ENCODE peak calls at places on chromosome 21, in eight cellular contexts. N is activated effector memory CD4-positive, alpha-beta T cell treated with anti-CD3 and anti-CD28 coated beads, Interleukin-2, amount 50 U/mL, for 16 hours; I is MCF 10A; M is prostate gland; O is keratinocyte; Y is Right ventricle myocardium superior; L is occipital lobe; Z is activated T-helper 1 cell treated with anti-CD3 and anti-CD28 coated beads, Interleukin-2, amount 50 U/mL, for 16 hours. C is an unnamed sample.

GRCh38 chr21:25396135-25396711 is 211.1 kb downstream of the MRPL39 start:
- DNase-seq in O (no peak), N (peak; percentile 86), Y (no peak), L (no peak), Z (peak; percentile 44), M (no peak), I (no peak), C (no peak)

GRCh38 chr21:30168086-30168485 is 1.5 kb upstream of the CLDN17 start:
- DNase-seq in O (no peak), Y (no peak), I (no peak), M (no peak), Z (no peak), L (no peak), N (no peak), C (no peak)

GRCh38 chr21:33657124-33657842 is 15.0 kb downstream of the ITSN1 start:
- DNase-seq in Z (no peak), Y (no peak), O (no peak), N (no peak), I (no peak), M (no peak), L (no peak), C (no peak)

GRCh38 chr21:45845790-45846130 is 135.8 kb upstream of the COL6A1 start:
- DNase-seq in M (no peak), Y (no peak), L (no peak), N (no peak), Z (no peak), O (no peak), I (no peak), C (peak; percentile 62)

GRCh38 chr21:25334046-25334730 is 273.1 kb downstream of the MRPL39 start:
- DNase-seq in M (no peak), O (no peak), I (no peak), N (no peak), Z (no peak), Y (no peak), L (no peak), C (no peak)

GRCh38 chr21:42392731-42393442 is 3.0 kb downstream of the TMPRSS3 start:
- DNase-seq in M (no peak), L (no peak), O (no peak), I (no peak), N (no peak), Y (no peak), Z (no peak), C (peak; percentile 29)

GRCh38 chr21:45528981-45529784 is 13.1 kb downstream of the SLC19A1 start:
- DNase-seq in Z (no peak), O (no peak), M (no peak), N (peak; percentile 50), I (no peak), Y (peak; percentile 38), L (no peak), C (peak; percentile 78)

GRCh38 chr21:46183910-46184624 is at the start of gene SPATC1L:
- DNase-seq in Z (no peak), L (no peak), O (no peak), Y (peak; percentile 84), M (peak; percentile 50), I (peak; percentile 54), N (peak; percentile 83), C (peak; percentile 89)

GRCh38 chr21:25735895-25736597 is 1.3 kb downstream of the GABPA start:
- DNase-seq in I (peak; percentile 12), M (no peak), Z (no peak), N (no peak), O (no peak), Y (no peak), L (no peak), C (no peak)

GRCh38 chr21:32186843-32187242 is 92.0 kb downstream of the MIS18A start:
- DNase-seq in L (no peak), Z (no peak), Y (no peak), N (no peak), O (no peak), I (no peak), M (no peak), C (no peak)

GRCh38 chr21:33434770-33435360 is 31.7 kb downstream of the IFNGR2 start:
- DNase-seq in N (peak; percentile 66), I (peak; percentile 94), L (no peak), Z (no peak), O (peak; percentile 48), M (no peak), Y (no peak), C (no peak)

GRCh38 chr21:35178812-35179211 is 129.7 kb upstream of the RUNX1 start:
- DNase-seq in O (peak; percentile 88), I (no peak), Z (no peak), N (no peak), L (no peak), Y (no peak), M (no peak), C (no peak)

GRCh38 chr21:46229133-46229922 is 754 bp upstream of the LSS start:
- DNase-seq in M (no peak), Z (no peak), L (no peak), O (no peak), N (no peak), I (no peak), Y (no peak), C (no peak)

GRCh38 chr21:37367301-37367757 is 756 bp downstream of the DYRK1A start:
- DNase-seq in Y (peak; percentile 45), Z (peak; percentile 17), L (no peak), I (no peak), O (no peak), N (no peak), M (no peak), C (peak; percentile 81)

GRCh38 chr21:36803051-36803709 is 104.3 kb downstream of the SIM2 start:
- DNase-seq in N (no peak), L (peak; percentile 5), Z (no peak), M (no peak), Y (no peak), I (no peak), O (no peak), C (no peak)

GRCh38 chr21:41825881-41826280 is 53.3 kb downstream of the PRDM15 start:
- DNase-seq in N (no peak), L (no peak), M (no peak), Z (no peak), I (no peak), Y (no peak), O (no peak), C (no peak)

GRCh38 chr21:21712761-21713558 is 714.8 kb downstream of the NCAM2 start:
- DNase-seq in M (no peak), O (no peak), Y (no peak), L (no peak), Z (no peak), N (no peak), I (peak; percentile 53), C (no peak)

GRCh38 chr21:42375141-42375905 is 9.0 kb upstream of the TFF1 start:
- DNase-seq in N (no peak), I (no peak), Z (no peak), M (no peak), Y (no peak), L (no peak), O (no peak), C (no peak)

GRCh38 chr21:28099296-28099695 is 893.4 kb downstream of the LTN1 start:
- DNase-seq in N (no peak), I (no peak), L (no peak), Z (no peak), M (no peak), O (no peak), Y (peak; percentile 64), C (no peak)

GRCh38 chr21:18917602-18918001 is 514.0 kb upstream of the TMPRSS15 start:
- DNase-seq in Z (no peak), O (no peak), L (no peak), M (no peak), I (no peak), N (no peak), Y (no peak), C (no peak)

GRCh38 chr21:43991447-43991991 is 20.6 kb upstream of the TRAPPC10 start:
- DNase-seq in O (no peak), L (no peak), M (no peak), Z (no peak), N (no peak), Y (peak; percentile 31), I (no peak), C (peak; percentile 81)

GRCh38 chr21:37909936-37910335 is 6.3 kb downstream of the KCNJ6 start:
- DNase-seq in Y (no peak), Z (no peak), L (no peak), N (no peak), O (no peak), M (no peak), I (no peak), C (no peak)